ENCODE peak calls at places on chromosome 21, in six cellular contexts. J is H9, X is heart left ventricle, S is astrocyte of the cerebellum, G is hepatocyte, F is testis. D is an unnamed sample.

GRCh38 chr21:41770901-41771624 is 4.2 kb upstream of the RIPK4 start:
- DNase-seq in J (no peak), X (no peak), S (no peak), G (no peak), F (no peak), D (no peak)

GRCh38 chr21:32753818-32754610 is 17.5 kb downstream of the PAXBP1 start:
- DNase-seq in J (no peak), X (no peak), S (no peak), G (no peak), F (no peak), D (no peak)

GRCh38 chr21:28791595-28792282 is 200.9 kb downstream of the LTN1 start:
- DNase-seq in J (no peak), X (no peak), S (no peak), G (no peak), F (no peak), D (no peak)

GRCh38 chr21:28856588-28857250 is 136.0 kb downstream of the LTN1 start:
- DNase-seq in J (peak), X (no peak), S (no peak), G (no peak), F (no peak), D (no peak)

GRCh38 chr21:16305686-16306085 is 575.9 kb downstream of the USP25 start:
- DNase-seq in J (no peak), X (no peak), S (peak), G (no peak), F (peak), D (no peak)

GRCh38 chr21:45892156-45892919 is 89.2 kb upstream of the COL6A1 start:
- DNase-seq in J (no peak), X (no peak), S (no peak), G (no peak), F (no peak), D (no peak)

GRCh38 chr21:26107439-26107838 is 63.1 kb downstream of the APP start:
- DNase-seq in J (no peak), X (no peak), S (no peak), G (no peak), F (no peak), D (no peak)

GRCh38 chr21:46158666-46159300 is 3.4 kb upstream of the FTCD start:
- DNase-seq in J (no peak), X (peak), S (no peak), G (peak), F (no peak), D (no peak)

GRCh38 chr21:17416139-17416538 is 96.7 kb upstream of the CXADR start:
- DNase-seq in J (no peak), X (no peak), S (no peak), G (no peak), F (peak), D (no peak)

GRCh38 chr21:42861311-42862122 is 17.8 kb downstream of the WDR4 start:
- DNase-seq in J (no peak), X (no peak), S (no peak), G (no peak), F (no peak), D (no peak)
- TF ChIP-seq CTCF in J (no peak), X (no peak), S (no peak), G (peak), F (no peak), D (no peak)

GRCh38 chr21:36890086-36890485 is 76.4 kb downstream of the HLCS start:
- DNase-seq in J (no peak), X (no peak), S (no peak), G (no peak), F (no peak), D (no peak)

GRCh38 chr21:36891123-36891522 is 75.3 kb downstream of the HLCS start:
- DNase-seq in J (no peak), X (no peak), S (no peak), G (no peak), F (no peak), D (no peak)

GRCh38 chr21:36891692-36892091 is 74.8 kb downstream of the HLCS start:
- DNase-seq in J (no peak), X (no peak), S (no peak), G (no peak), F (no peak), D (no peak)

GRCh38 chr21:36893581-36893980 is 72.9 kb downstream of the HLCS start:
- DNase-seq in J (no peak), X (no peak), S (no peak), G (no peak), F (no peak), D (no peak)

DNA sequence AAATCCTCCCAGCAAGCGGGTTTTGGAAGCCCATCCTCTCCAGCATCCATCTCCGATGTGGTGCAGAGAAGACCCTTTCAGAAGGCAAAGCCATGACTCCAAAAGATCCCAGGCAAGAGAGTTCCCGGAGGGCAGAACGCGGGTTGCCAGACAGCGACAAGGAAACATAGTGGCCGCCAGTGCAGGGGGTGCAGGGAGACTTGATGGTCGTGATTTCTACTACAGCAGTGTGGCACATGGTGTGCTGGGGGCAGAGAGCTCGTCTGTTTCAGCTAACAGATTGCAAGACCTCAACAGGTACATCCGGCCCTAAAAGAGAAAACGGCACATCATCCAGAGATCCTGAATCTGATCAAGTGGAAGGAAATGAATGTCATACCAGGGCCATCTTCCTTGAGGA is 74.3 kb downstream of the HLCS start:
- DNase-seq in J (no peak), X (no peak), S (no peak), G (no peak), F (no peak), D (no peak)
- TF ChIP-seq CTCF in J (no peak), X (no peak), S (no peak), G (no peak), F (no peak), D (no peak)

GRCh38 chr21:44012474-44013379 is 618 bp downstream of the TRAPPC10 start:
- DNase-seq in J (peak), X (peak), S (no peak), G (peak), F (peak), D (peak)
- TF ChIP-seq CTCF in J (peak), X (no peak), S (no peak), G (peak), F (peak), D (peak)

GRCh38 chr21:39096754-39097153 is 86.5 kb downstream of the PSMG1 start:
- DNase-seq in J (peak), X (no peak), S (no peak), G (no peak), F (no peak), D (no peak)
- TF ChIP-seq CTCF in J (peak), X (no peak), S (peak), G (no peak), F (no peak), D (peak)

GRCh38 chr21:27561116-27561515 is 594.2 kb upstream of the ADAMTS5 start:
- DNase-seq in J (no peak), X (no peak), S (no peak), G (no peak), F (no peak), D (no peak)

GRCh38 chr21:27566521-27566920 is 599.6 kb upstream of the ADAMTS5 start:
- DNase-seq in J (no peak), X (no peak), S (no peak), G (no peak), F (no peak), D (no peak)

GRCh38 chr21:27562303-27562702 is 595.4 kb upstream of the ADAMTS5 start:
- DNase-seq in J (no peak), X (no peak), S (no peak), G (no peak), F (no peak), D (no peak)

GRCh38 chr21:27565418-27565817 is 598.5 kb upstream of the ADAMTS5 start:
- DNase-seq in J (no peak), X (no peak), S (no peak), G (no peak), F (no peak), D (no peak)

GRCh38 chr21:27564684-27565280 is 597.9 kb upstream of the ADAMTS5 start:
- DNase-seq in J (peak), X (peak), S (no peak), G (peak), F (peak), D (no peak)
- TF ChIP-seq CTCF in J (peak), X (peak), S (peak), G (peak), F (peak), D (peak)

GRCh38 chr21:43917515-43918384 is 52.7 kb downstream of the AGPAT3 start:
- DNase-seq in J (no peak), X (no peak), S (no peak), G (no peak), F (no peak), D (no peak)
- TF ChIP-seq CTCF in J (no peak), X (no peak), S (no peak), G (no peak), F (no peak), D (no peak)

DNA sequence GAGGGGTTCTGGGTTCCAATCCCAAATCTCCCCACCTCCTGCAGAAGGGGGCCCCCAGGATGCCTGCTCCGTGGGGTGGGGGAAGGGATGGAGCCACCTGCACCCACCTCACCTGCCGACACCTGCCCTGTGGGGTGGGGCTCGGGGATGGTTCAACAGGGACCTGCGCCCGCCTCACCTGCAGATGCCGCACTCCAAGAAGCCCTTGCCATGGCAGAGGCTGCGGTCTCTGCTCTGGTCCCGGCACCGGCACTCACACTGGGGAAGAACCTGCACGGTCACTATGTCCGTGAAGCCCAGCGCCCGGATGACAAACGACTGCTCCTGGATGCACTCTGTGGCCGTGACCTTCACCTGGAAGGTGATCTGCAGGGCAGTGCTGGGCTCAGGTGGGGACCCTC is 18.1 kb upstream of the PTTG1IP start:
- DNase-seq in J (no peak), X (no peak), S (no peak), G (no peak), F (no peak), D (no peak)
- TF ChIP-seq CTCF in J (no peak), X (no peak), S (no peak), G (no peak), F (no peak), D (no peak)

GRCh38 chr21:39127506-39127905 is 55.7 kb downstream of the PSMG1 start:
- DNase-seq in J (peak), X (no peak), S (no peak), G (no peak), F (no peak), D (no peak)
- TF ChIP-seq CTCF in J (peak), X (no peak), S (no peak), G (no peak), F (no peak), D (peak)

DNA sequence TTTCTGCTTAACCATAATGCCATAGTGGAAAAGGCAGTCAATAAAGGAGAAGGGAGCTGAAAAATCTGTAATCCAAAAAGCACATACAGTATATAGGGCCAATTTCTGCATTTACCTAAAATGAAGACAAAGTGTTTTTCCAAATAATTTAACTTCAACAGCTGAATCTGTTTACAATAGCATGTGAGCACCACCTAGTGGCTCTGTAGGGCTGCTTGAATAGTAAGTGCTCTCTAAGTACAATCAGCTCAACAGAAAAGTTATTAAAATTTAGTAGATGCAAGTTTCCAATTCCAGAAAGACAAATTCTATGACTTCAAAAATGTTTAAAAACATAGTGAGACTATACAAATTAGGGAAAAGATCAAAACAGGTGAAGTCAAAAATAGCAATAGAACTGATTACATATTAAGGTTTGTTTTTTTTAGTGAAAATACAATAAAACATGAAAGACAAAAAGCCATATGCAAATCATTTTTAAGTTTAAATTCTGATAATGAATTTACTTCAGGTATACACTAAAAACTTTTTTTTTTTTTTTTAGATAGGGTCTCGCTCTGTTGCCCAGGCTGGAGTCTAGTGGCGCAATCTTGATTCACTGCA is 220.0 kb downstream of the SETD4 start:
- DNase-seq in J (no peak), X (peak), S (peak), G (peak), F (peak), D (peak)
- TF ChIP-seq CTCF in J (peak), X (peak), S (peak), G (peak), F (peak), D (peak)